ENCODE peak calls at places on chromosomes 16 and 17, in ten cellular contexts. I is activated CD4-positive, alpha-beta T cell treated with anti-CD3 and anti-CD28 coated beads, Interleukin-2, amount 50 U/mL, for 1 hour; Q is caudate nucleus; V is cardiac fibroblast; A is body of pancreas; M is IMR-90; P is stimulated activated CD4-positive, alpha-beta T cell treated with anti-CD3 and anti-CD28 coated beads, Interleukin-1b, Interleukin-23, amount 100 ng/mL, for 48 hours; S is EH; X is mesendoderm; R is suprapubic skin. K is an unnamed sample.

GRCh38 chr16:54316095-54316494 is 29.5 kb upstream of the IRX3 start:
- DNase-seq in X (no peak), M (no peak), S (no peak), P (no peak), I (no peak), Q (no peak), A (no peak), V (no peak), R (no peak), K (no peak)

GRCh38 chr17:66855204-66855603 is 20.3 kb downstream of the CACNG5 start:
- DNase-seq in P (peak; percentile 21), I (peak; percentile 5), R (no peak), V (no peak), A (no peak), S (peak; percentile 3), Q (no peak), M (no peak), X (no peak), K (no peak)

GRCh38 chr16:80016689-80017088 is 416.2 kb upstream of the MAF start:
- DNase-seq in S (no peak), A (no peak), P (no peak), R (no peak), Q (no peak), M (no peak), X (no peak), V (no peak), I (no peak), K (no peak)

GRCh38 chr17:45852535-45853297 is 8.0 kb downstream of the SPPL2C start:
- DNase-seq in M (peak; percentile 55), P (peak; percentile 56), R (no peak), V (peak; percentile 68), S (peak; percentile 56), X (peak; percentile 67), A (peak; percentile 75), I (peak; percentile 62), Q (peak; percentile 10), K (no peak)

GRCh38 chr17:76816590-76817135 is 51.5 kb upstream of the MGAT5B start:
- DNase-seq in M (peak; percentile 42), X (peak; percentile 79), P (peak; percentile 54), A (peak; percentile 29), I (peak; percentile 58), S (peak; percentile 60), V (peak; percentile 65), R (no peak), Q (no peak), K (no peak)

GRCh38 chr16:71794943-71795342 is 13.7 kb downstream of the AP1G1 start:
- DNase-seq in I (no peak), S (no peak), Q (no peak), P (no peak), V (no peak), X (no peak), R (no peak), M (no peak), A (no peak), K (no peak)

GRCh38 chr17:17919169-17920107 is 52.8 kb downstream of the TOM1L2 start:
- DNase-seq in V (peak; percentile 85), S (peak; percentile 84), M (peak; percentile 72), X (peak; percentile 90), Q (peak; percentile 55), R (peak; percentile 87), A (peak; percentile 80), P (peak; percentile 68), I (peak; percentile 62), K (peak; percentile 78)

GRCh38 chr17:700504-701094 is 14.0 kb downstream of the VPS53 start:
- DNase-seq in A (no peak), I (no peak), P (no peak), S (peak; percentile 63), R (no peak), X (peak; percentile 22), V (peak; percentile 60), Q (no peak), M (peak; percentile 53), K (no peak)

GRCh38 chr16:69270831-69271230 is 40.3 kb upstream of the VPS4A start:
- DNase-seq in P (no peak), V (peak; percentile 25), A (no peak), X (no peak), Q (no peak), S (no peak), M (peak; percentile 31), R (no peak), I (no peak), K (no peak)

GRCh38 chr17:49746791-49747490 is 17.0 kb downstream of the FAM117A start:
- DNase-seq in P (no peak), X (no peak), S (no peak), I (no peak), R (no peak), M (no peak), Q (no peak), V (no peak), A (no peak), K (no peak)

GRCh38 chr17:73304438-73304837 is 7.4 kb downstream of the CDC42EP4 start:
- DNase-seq in Q (no peak), A (no peak), R (no peak), M (no peak), X (peak; percentile 59), V (no peak), P (no peak), S (no peak), I (no peak), K (no peak)

GRCh38 chr16:79751785-79752184 is 151.2 kb upstream of the MAF start:
- DNase-seq in R (no peak), Q (no peak), A (no peak), S (no peak), I (no peak), V (peak; percentile 82), P (no peak), X (no peak), M (no peak), K (peak; percentile 34)

K was measured in gastrocnemius medialis.